ENCODE peak calls at places on chromosomes 16 and 17, in four cellular contexts. N is CD4-positive, CD25-positive, alpha-beta regulatory T cell; V is retina; L is NCI-H2029. X is an unnamed sample.

GRCh38 chr17:72126575-72127486 is 6.0 kb downstream of the SOX9 start:
- DNase-seq in N (no peak), V (no peak), L (no peak), X (peak; percentile 94)

GRCh38 chr17:49361129-49361901 is 735 bp downstream of the ZNF652 start:
- DNase-seq in N (peak; percentile 88), V (peak; percentile 77), L (no peak), X (peak; percentile 30)

GRCh38 chr16:85167589-85168537 is 55.6 kb upstream of the CIBAR2 start:
- DNase-seq in N (no peak), V (no peak), L (peak; percentile 38), X (no peak)

GRCh38 chr16:77133706-77134105 is 57.3 kb upstream of the MON1B start:
- DNase-seq in N (no peak), V (no peak), L (no peak), X (no peak)

GRCh38 chr17:9643611-9644010 is 1.7 kb upstream of the USP43 start:
- DNase-seq in N (no peak), V (no peak), L (no peak), X (no peak)

GRCh38 chr17:48194097-48194550 is 86.6 kb downstream of the SNX11 start:
- DNase-seq in N (no peak), V (no peak), L (peak; percentile 30), X (no peak)

GRCh38 chr16:48447428-48447827 is 62.2 kb upstream of the SIAH1 start:
- DNase-seq in N (no peak), V (no peak), L (no peak), X (no peak)

GRCh38 chr17:74875155-74875969 is 2.6 kb upstream of the FDXR start:
- DNase-seq in N (no peak), V (no peak), L (no peak), X (no peak)

GRCh38 chr16:386641-387156 is 4.9 kb upstream of the PGAP6 start:
- DNase-seq in N (no peak), V (peak; percentile 32), L (no peak), X (no peak)

GRCh38 chr17:40062347-40063033 is at the start of gene THRA:
- DNase-seq in N (peak; percentile 75), V (peak; percentile 59), L (peak; percentile 28), X (no peak)

GRCh38 chr16:13102401-13102800 is 201.0 kb downstream of the SHISA9 start:
- DNase-seq in N (no peak), V (no peak), L (no peak), X (no peak)

GRCh38 chr16:29820271-29820701 is at the start of gene MVP:
- DNase-seq in N (no peak), V (no peak), L (peak; percentile 19), X (peak; percentile 38)